ENCODE peak calls at places on chromosomes 16 and 17, in five cellular contexts. K, D, J, B and Z are unnamed samples.

GRCh38 chr17:42403150-42403549 is 14.9 kb upstream of the STAT3 start:
- DNase-seq in K (peak; percentile 85), D (peak; percentile 35), B (no peak), J (peak; percentile 50), Z (peak; percentile 85)

GRCh38 chr17:9943343-9943742 is 38.3 kb upstream of the RCVRN start:
- DNase-seq in D (no peak), B (no peak), J (no peak), K (no peak), Z (no peak)

GRCh38 chr17:38867179-38867994 is 2.5 kb upstream of the LASP1 start:
- DNase-seq in D (peak; percentile 75), K (no peak), J (no peak), B (peak; percentile 87), Z (peak; percentile 84)

GRCh38 chr17:28763804-28764266 is 20.0 kb downstream of the TRAF4 start:
- DNase-seq in J (no peak), D (peak; percentile 79), K (peak; percentile 72), B (peak; percentile 78), Z (peak; percentile 93)

GRCh38 chr17:6592193-6592592 is 35.8 kb upstream of the PITPNM3 start:
- DNase-seq in K (no peak), B (peak; percentile 89), J (no peak), D (no peak), Z (no peak)

GRCh38 chr17:64060331-64060730 is 39.9 kb upstream of the ICAM2 start:
- DNase-seq in J (no peak), B (no peak), D (no peak), K (no peak), Z (no peak)

GRCh38 chr17:44309472-44309871 is 1.1 kb downstream of the RUNDC3A start:
- DNase-seq in J (no peak), B (no peak), K (no peak), D (no peak), Z (no peak)

GRCh38 chr16:23134274-23134673 is 15.0 kb downstream of the USP31 start:
- DNase-seq in D (no peak), B (no peak), K (no peak), J (no peak), Z (no peak)

GRCh38 chr16:30783280-30784109 is 3.5 kb downstream of the ZNF629 start:
- DNase-seq in J (no peak), K (no peak), D (no peak), B (no peak), Z (no peak)

GRCh38 chr16:1357906-1358566 is 6.3 kb downstream of the GNPTG start:
- DNase-seq in J (no peak), K (no peak), B (peak; percentile 44), D (no peak), Z (no peak)

GRCh38 chr16:69382421-69382820 is 3.4 kb downstream of the TERF2 start:
- DNase-seq in B (no peak), D (no peak), K (no peak), J (no peak), Z (peak; percentile 21)

GRCh38 chr17:17106716-17107115 is 64.5 kb downstream of the MPRIP start:
- DNase-seq in J (no peak), K (no peak), D (no peak), B (no peak), Z (no peak)

GRCh38 chr16:73713817-73714495 is 582.7 kb upstream of the PSMD7 start:
- DNase-seq in D (peak; percentile 37), K (no peak), B (peak; percentile 29), J (peak; percentile 45), Z (peak; percentile 5)

GRCh38 chr17:35588196-35588920 is 1.2 kb downstream of the AP2B1 start:
- DNase-seq in B (peak; percentile 93), K (no peak), J (no peak), D (no peak), Z (peak; percentile 24)

GRCh38 chr17:27845264-27846041 is 45.1 kb upstream of the NOS2 start:
- DNase-seq in D (no peak), J (no peak), K (no peak), B (no peak), Z (no peak)

GRCh38 chr17:6086603-6087400 is 16.6 kb downstream of the WSCD1 start:
- DNase-seq in B (no peak), J (no peak), D (no peak), K (no peak), Z (no peak)

GRCh38 chr17:14745541-14745940 is 444.7 kb downstream of the HS3ST3B1 start:
- DNase-seq in D (no peak), J (no peak), B (no peak), K (no peak), Z (no peak)

GRCh38 chr16:12484426-12484825 is 319.3 kb downstream of the CPPED1 start:
- DNase-seq in B (no peak), D (no peak), J (peak; percentile 31), K (no peak), Z (no peak)

GRCh38 chr16:12482821-12483220 is 320.9 kb downstream of the CPPED1 start:
- DNase-seq in D (no peak), J (no peak), K (no peak), B (no peak), Z (no peak)

GRCh38 chr16:12485425-12485824 is 318.3 kb downstream of the CPPED1 start:
- DNase-seq in B (no peak), D (no peak), K (no peak), J (no peak), Z (no peak)

GRCh38 chr16:12484987-12485386 is 318.7 kb downstream of the CPPED1 start:
- DNase-seq in K (no peak), J (no peak), B (no peak), D (no peak), Z (no peak)

GRCh38 chr16:12480916-12481315 is 322.8 kb downstream of the CPPED1 start:
- DNase-seq in K (no peak), D (no peak), J (no peak), B (no peak), Z (no peak)
- TF ChIP-seq CTCF in K (no peak), D (no peak), J (no peak), B (no peak), Z (no peak)

GRCh38 chr17:50806141-50806643 is 29.2 kb upstream of the WFIKKN2 start:
- DNase-seq in J (no peak), K (no peak), D (no peak), B (peak; percentile 32), Z (peak; percentile 14)
- TF ChIP-seq CTCF in J (no peak), K (no peak), D (no peak), B (no peak), Z (no peak)

GRCh38 chr17:47615766-47616424 is 33.8 kb upstream of the KPNB1 start:
- DNase-seq in K (peak; percentile 36), D (peak; percentile 6), B (peak; percentile 66), J (no peak), Z (no peak)

GRCh38 chr17:47620503-47621245 is 29.0 kb upstream of the KPNB1 start:
- DNase-seq in B (no peak), D (no peak), K (no peak), J (no peak), Z (no peak)

GRCh38 chr17:47621293-47622178 is 28.2 kb upstream of the KPNB1 start:
- DNase-seq in B (peak; percentile 88), K (no peak), D (peak; percentile 12), J (no peak), Z (no peak)

GRCh38 chr17:47622179-47622549 is 27.6 kb upstream of the KPNB1 start:
- DNase-seq in D (no peak), K (no peak), J (no peak), B (no peak), Z (no peak)

GRCh38 chr17:47618416-47618815 is 31.3 kb upstream of the KPNB1 start:
- DNase-seq in D (no peak), B (peak; percentile 42), K (no peak), J (no peak), Z (no peak)
- TF ChIP-seq CTCF in D (no peak), B (peak; percentile 43), K (no peak), J (no peak), Z (no peak)

GRCh38 chr17:78208486-78208885 is 5.6 kb upstream of the BIRC5 start:
- DNase-seq in K (no peak), D (no peak), J (no peak), B (no peak), Z (no peak)

GRCh38 chr17:78205124-78205775 is 8.8 kb upstream of the BIRC5 start:
- DNase-seq in K (no peak), D (no peak), B (no peak), J (no peak), Z (no peak)

GRCh38 chr17:78202666-78203065 is 11.4 kb upstream of the BIRC5 start:
- DNase-seq in B (no peak), D (no peak), J (no peak), K (no peak), Z (no peak)

GRCh38 chr17:78204387-78205123 is 9.5 kb upstream of the BIRC5 start:
- DNase-seq in B (no peak), D (no peak), K (no peak), J (no peak), Z (no peak)

GRCh38 chr17:78206298-78206697 is 7.8 kb upstream of the BIRC5 start:
- DNase-seq in D (no peak), K (no peak), J (no peak), B (no peak), Z (no peak)
- TF ChIP-seq CTCF in D (no peak), K (no peak), J (no peak), B (peak; percentile 6), Z (no peak)

DNA sequence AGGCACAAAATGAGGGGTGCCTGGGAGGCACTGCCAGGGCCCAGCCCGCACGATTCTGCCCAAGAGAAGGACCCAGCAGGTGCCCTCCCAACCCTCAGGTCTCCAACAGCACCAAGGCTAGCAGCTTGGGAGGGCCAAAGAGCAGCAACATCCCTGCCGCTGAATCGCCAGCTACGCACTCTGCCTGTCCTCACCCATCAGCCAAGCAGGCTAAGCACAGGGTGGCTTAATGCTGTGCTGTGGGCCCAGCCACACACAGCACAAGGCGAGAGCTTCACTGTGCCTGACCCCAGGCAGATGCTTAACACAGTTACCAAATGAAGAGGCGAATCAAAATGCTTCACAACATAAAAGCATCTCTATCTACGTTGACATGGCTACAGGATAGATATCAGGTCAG is 10.6 kb upstream of the MRPL38 start:
- DNase-seq in D (no peak), K (no peak), J (no peak), B (no peak), Z (no peak)
- TF ChIP-seq CTCF in D (no peak), K (no peak), J (no peak), B (no peak), Z (no peak)

GRCh38 chr17:82003411-82004381 is 19.0 kb downstream of the CENPX start:
- DNase-seq in D (peak; percentile 65), B (peak; percentile 90), J (no peak), K (no peak), Z (peak; percentile 23)
- TF ChIP-seq CTCF in D (no peak), B (no peak), J (no peak), K (no peak), Z (no peak)